ENCODE peak calls at places on chromosomes 6 and 20, in five cellular contexts. One of them, this sample, is unnamed.

GRCh38 chr20:37408202-37408929 is 62.4 kb downstream of the SRC start:
- DNase-seq in CD8-positive, alpha-beta memory T cell: no peak
- DNase-seq in HTR-8/SVneo: no peak
- DNase-seq in HFFc6: no peak
- DNase-seq in caudate nucleus: no peak
- DNase-seq in this sample: no peak

GRCh38 chr20:62508641-62509051 is 32.9 kb upstream of the GATA5 start:
- DNase-seq in HFFc6: no peak
- DNase-seq in caudate nucleus: peak
- DNase-seq in CD8-positive, alpha-beta memory T cell: no peak
- DNase-seq in HTR-8/SVneo: peak
- DNase-seq in this sample: no peak

GRCh38 chr6:129865013-129865412 is 3.9 kb upstream of the TMEM244 start:
- DNase-seq in caudate nucleus: no peak
- DNase-seq in HFFc6: no peak
- DNase-seq in CD8-positive, alpha-beta memory T cell: no peak
- DNase-seq in HTR-8/SVneo: no peak
- DNase-seq in this sample: no peak

GRCh38 chr20:20439602-20440001 is 71.7 kb downstream of the INSM1 start:
- DNase-seq in CD8-positive, alpha-beta memory T cell: no peak
- DNase-seq in HTR-8/SVneo: no peak
- DNase-seq in HFFc6: no peak
- DNase-seq in caudate nucleus: no peak
- DNase-seq in this sample: no peak

GRCh38 chr6:83853968-83854501 is 875 bp downstream of the RIPPLY2 start:
- DNase-seq in CD8-positive, alpha-beta memory T cell: no peak
- DNase-seq in caudate nucleus: peak
- DNase-seq in HTR-8/SVneo: no peak
- DNase-seq in HFFc6: no peak
- DNase-seq in this sample: no peak

GRCh38 chr6:108714012-108714773 is 134.0 kb upstream of the ARMC2 start:
- DNase-seq in caudate nucleus: no peak
- DNase-seq in HTR-8/SVneo: no peak
- DNase-seq in CD8-positive, alpha-beta memory T cell: no peak
- DNase-seq in HFFc6: peak
- DNase-seq in this sample: no peak

GRCh38 chr6:36118550-36119107 is 11.7 kb upstream of the MAPK13 start:
- DNase-seq in caudate nucleus: no peak
- DNase-seq in CD8-positive, alpha-beta memory T cell: peak
- DNase-seq in HTR-8/SVneo: no peak
- DNase-seq in HFFc6: no peak
- DNase-seq in this sample: no peak

GRCh38 chr6:167550936-167551633 is 226.2 kb downstream of the TTLL2 start:
- DNase-seq in HTR-8/SVneo: no peak
- DNase-seq in HFFc6: no peak
- DNase-seq in caudate nucleus: peak
- DNase-seq in CD8-positive, alpha-beta memory T cell: no peak
- DNase-seq in this sample: peak

GRCh38 chr6:169343886-169344525 is 90.4 kb upstream of the THBS2 start:
- DNase-seq in HFFc6: no peak
- DNase-seq in CD8-positive, alpha-beta memory T cell: no peak
- DNase-seq in caudate nucleus: no peak
- DNase-seq in HTR-8/SVneo: no peak
- DNase-seq in this sample: no peak

GRCh38 chr20:9507544-9508239 is 6.7 kb upstream of the LAMP5 start:
- DNase-seq in caudate nucleus: no peak
- DNase-seq in CD8-positive, alpha-beta memory T cell: no peak
- DNase-seq in HTR-8/SVneo: no peak
- DNase-seq in HFFc6: no peak
- DNase-seq in this sample: no peak

GRCh38 chr6:169990095-169991030 is 238.9 kb downstream of the ERMARD start:
- DNase-seq in HFFc6: no peak
- DNase-seq in caudate nucleus: no peak
- DNase-seq in HTR-8/SVneo: no peak
- DNase-seq in CD8-positive, alpha-beta memory T cell: no peak
- DNase-seq in this sample: no peak

GRCh38 chr20:47392015-47392720 is 35.7 kb upstream of the ZMYND8 start:
- DNase-seq in caudate nucleus: no peak
- DNase-seq in HTR-8/SVneo: peak
- DNase-seq in HFFc6: peak
- DNase-seq in CD8-positive, alpha-beta memory T cell: no peak
- DNase-seq in this sample: no peak

GRCh38 chr6:150905769-150906168 is 40.3 kb downstream of the MTHFD1L start:
- DNase-seq in CD8-positive, alpha-beta memory T cell: no peak
- DNase-seq in HFFc6: no peak
- DNase-seq in HTR-8/SVneo: no peak
- DNase-seq in caudate nucleus: no peak
- DNase-seq in this sample: no peak

GRCh38 chr6:94751641-94752329 is 825.5 kb upstream of the MANEA start:
- DNase-seq in HFFc6: no peak
- DNase-seq in CD8-positive, alpha-beta memory T cell: no peak
- DNase-seq in HTR-8/SVneo: no peak
- DNase-seq in caudate nucleus: no peak
- DNase-seq in this sample: no peak

GRCh38 chr6:157060440-157060949 is 262.8 kb downstream of the TMEM242 start:
- DNase-seq in HFFc6: no peak
- DNase-seq in HTR-8/SVneo: no peak
- DNase-seq in caudate nucleus: no peak
- DNase-seq in CD8-positive, alpha-beta memory T cell: no peak
- DNase-seq in this sample: no peak

GRCh38 chr6:27757307-27757706 is 154.9 kb downstream of the OR2B2 start:
- DNase-seq in HTR-8/SVneo: no peak
- DNase-seq in CD8-positive, alpha-beta memory T cell: peak
- DNase-seq in caudate nucleus: no peak
- DNase-seq in HFFc6: no peak
- DNase-seq in this sample: no peak

GRCh38 chr6:165689699-165690098 is 26.7 kb upstream of the PDE10A start:
- DNase-seq in CD8-positive, alpha-beta memory T cell: no peak
- DNase-seq in caudate nucleus: no peak
- DNase-seq in HTR-8/SVneo: no peak
- DNase-seq in HFFc6: no peak
- DNase-seq in this sample: no peak

GRCh38 chr6:11525468-11526155 is 11.9 kb upstream of the TMEM170B start:
- DNase-seq in HFFc6: peak
- DNase-seq in CD8-positive, alpha-beta memory T cell: no peak
- DNase-seq in HTR-8/SVneo: no peak
- DNase-seq in caudate nucleus: no peak
- DNase-seq in this sample: no peak

GRCh38 chr6:156731436-156731835 is 45.7 kb upstream of the ARID1B start:
- DNase-seq in HFFc6: peak
- DNase-seq in caudate nucleus: no peak
- DNase-seq in CD8-positive, alpha-beta memory T cell: no peak
- DNase-seq in HTR-8/SVneo: no peak
- DNase-seq in this sample: no peak

GRCh38 chr6:2429460-2429859 is 184.1 kb upstream of the GMDS start:
- DNase-seq in HFFc6: peak
- DNase-seq in caudate nucleus: no peak
- DNase-seq in CD8-positive, alpha-beta memory T cell: no peak
- DNase-seq in HTR-8/SVneo: no peak
- DNase-seq in this sample: no peak

GRCh38 chr6:1325471-1326309 is 13.8 kb downstream of the FOXQ1 start:
- DNase-seq in HTR-8/SVneo: no peak
- DNase-seq in caudate nucleus: no peak
- DNase-seq in CD8-positive, alpha-beta memory T cell: no peak
- DNase-seq in HFFc6: peak
- DNase-seq in this sample: no peak

GRCh38 chr20:44643596-44644383 is 7.7 kb downstream of the ADA start:
- DNase-seq in CD8-positive, alpha-beta memory T cell: peak
- DNase-seq in caudate nucleus: no peak
- DNase-seq in HFFc6: peak
- DNase-seq in HTR-8/SVneo: peak
- DNase-seq in this sample: no peak

GRCh38 chr20:4341804-4342560 is 326.6 kb upstream of the RNF24 start:
- DNase-seq in HTR-8/SVneo: peak
- DNase-seq in HFFc6: peak
- DNase-seq in caudate nucleus: no peak
- DNase-seq in CD8-positive, alpha-beta memory T cell: no peak
- DNase-seq in this sample: no peak

GRCh38 chr6:45226081-45226480 is 102.0 kb upstream of the RUNX2 start:
- DNase-seq in CD8-positive, alpha-beta memory T cell: no peak
- DNase-seq in caudate nucleus: no peak
- DNase-seq in HFFc6: no peak
- DNase-seq in HTR-8/SVneo: no peak
- DNase-seq in this sample: no peak

GRCh38 chr6:107713214-107713962 is 110.7 kb downstream of the SCML4 start:
- DNase-seq in HTR-8/SVneo: no peak
- DNase-seq in CD8-positive, alpha-beta memory T cell: no peak
- DNase-seq in caudate nucleus: no peak
- DNase-seq in HFFc6: no peak
- DNase-seq in this sample: no peak

GRCh38 chr6:46023216-46023915 is 7.7 kb upstream of the CLIC5 start:
- DNase-seq in CD8-positive, alpha-beta memory T cell: no peak
- DNase-seq in HTR-8/SVneo: no peak
- DNase-seq in caudate nucleus: no peak
- DNase-seq in HFFc6: no peak
- DNase-seq in this sample: no peak

GRCh38 chr20:25059866-25060465 is 2.0 kb upstream of the ACSS1 start:
- DNase-seq in caudate nucleus: no peak
- DNase-seq in CD8-positive, alpha-beta memory T cell: no peak
- DNase-seq in HFFc6: no peak
- DNase-seq in HTR-8/SVneo: no peak
- DNase-seq in this sample: no peak

GRCh38 chr6:13696226-13696625 is 15.4 kb downstream of the RANBP9 start:
- DNase-seq in CD8-positive, alpha-beta memory T cell: no peak
- DNase-seq in HTR-8/SVneo: no peak
- DNase-seq in caudate nucleus: no peak
- DNase-seq in HFFc6: peak
- DNase-seq in this sample: no peak

GRCh38 chr6:63527658-63528514 is 44.4 kb upstream of the LOC128125822 start:
- DNase-seq in CD8-positive, alpha-beta memory T cell: no peak
- DNase-seq in caudate nucleus: no peak
- DNase-seq in HFFc6: peak
- DNase-seq in HTR-8/SVneo: peak
- DNase-seq in this sample: no peak

GRCh38 chr20:10492065-10492464 is 57.0 kb downstream of the SLX4IP start:
- DNase-seq in caudate nucleus: no peak
- DNase-seq in CD8-positive, alpha-beta memory T cell: no peak
- DNase-seq in HTR-8/SVneo: no peak
- DNase-seq in HFFc6: no peak
- DNase-seq in this sample: no peak

GRCh38 chr6:6008648-6009421 is 2.1 kb upstream of the NRN1 start:
- DNase-seq in CD8-positive, alpha-beta memory T cell: peak
- DNase-seq in caudate nucleus: peak
- DNase-seq in HFFc6: peak
- DNase-seq in HTR-8/SVneo: no peak
- DNase-seq in this sample: peak

GRCh38 chr20:3710703-3711417 is 1.5 kb downstream of the SIGLEC1 start:
- DNase-seq in CD8-positive, alpha-beta memory T cell: peak
- DNase-seq in HFFc6: peak
- DNase-seq in HTR-8/SVneo: peak
- DNase-seq in caudate nucleus: no peak
- DNase-seq in this sample: peak